ENCODE peak calls at places on chromosomes 7 and 10, in seven cellular contexts. A is thoracic aorta, Z is KG1, V is GF-D8, B is heart left ventricle, S is upper lobe of right lung, Y is amniotic epithelial cell. H is an unnamed sample.
A peak's percentile ranks its signal among the peaks of the same experiment; 100 is the strongest.

GRCh38 chr7:767941-768729 is 41.1 kb upstream of the PRKAR1B start:
- DNase-seq in S (no peak), Y (no peak), A (no peak), Z (no peak), V (no peak), B (no peak), H (no peak)

GRCh38 chr10:132264966-132265877 is 42.5 kb downstream of the STK32C start:
- DNase-seq in Y (no peak), Z (no peak), V (no peak), A (no peak), B (peak; percentile 56), S (no peak), H (no peak)

GRCh38 chr10:132230557-132231210 is 43.9 kb downstream of the DPYSL4 start:
- DNase-seq in A (no peak), Z (no peak), Y (no peak), V (no peak), B (peak; percentile 40), S (no peak), H (no peak)

GRCh38 chr10:71547841-71548493 is 151.2 kb downstream of the CDH23 start:
- DNase-seq in A (no peak), Z (no peak), Y (peak; percentile 17), B (peak; percentile 84), V (no peak), S (peak; percentile 82), H (no peak)

GRCh38 chr7:30472081-30472770 is 6.4 kb downstream of the NOD1 start:
- DNase-seq in Z (no peak), A (no peak), S (no peak), B (no peak), Y (no peak), V (no peak), H (no peak)

GRCh38 chr7:17302575-17303142 is 4.2 kb downstream of the AHR start:
- DNase-seq in A (no peak), S (no peak), Y (no peak), Z (peak; percentile 42), V (no peak), B (no peak), H (no peak)

GRCh38 chr10:98374176-98374969 is 40.6 kb downstream of the PYROXD2 start:
- DNase-seq in A (no peak), B (no peak), V (no peak), Z (no peak), S (no peak), Y (peak; percentile 69), H (no peak)

GRCh38 chr7:101488826-101489572 is 126.3 kb downstream of the COL26A1 start:
- DNase-seq in A (no peak), Z (no peak), Y (no peak), S (no peak), B (no peak), V (no peak), H (no peak)

GRCh38 chr7:151725844-151726770 is 150.8 kb downstream of the PRKAG2 start:
- DNase-seq in S (no peak), Y (peak; percentile 56), A (no peak), V (no peak), B (peak; percentile 52), Z (no peak), H (no peak)

GRCh38 chr7:40502359-40502758 is 367.6 kb downstream of the SUGCT start:
- DNase-seq in B (no peak), A (no peak), Y (no peak), V (no peak), S (no peak), Z (no peak), H (no peak)

GRCh38 chr10:129777687-129778086 is 186.4 kb downstream of the EBF3 start:
- DNase-seq in Z (no peak), Y (no peak), V (no peak), S (peak; percentile 31), B (no peak), A (no peak), H (no peak)

GRCh38 chr7:18352339-18353255 is 143.0 kb upstream of the HDAC9 start:
- DNase-seq in A (no peak), Y (peak; percentile 66), Z (no peak), B (no peak), S (no peak), V (no peak), H (peak; percentile 76)

GRCh38 chr7:121397346-121397745 is 1.2 kb upstream of the FAM3C start:
- DNase-seq in Z (no peak), S (no peak), A (no peak), V (no peak), Y (no peak), B (no peak), H (no peak)

GRCh38 chr7:147245274-147245673 is 1128.7 kb downstream of the CNTNAP2 start:
- DNase-seq in V (no peak), Y (peak; percentile 16), A (no peak), Z (peak; percentile 0), B (no peak), S (no peak), H (no peak)

GRCh38 chr7:92882760-92883159 is 46.4 kb upstream of the CDK6 start:
- DNase-seq in A (no peak), S (no peak), Z (no peak), B (no peak), V (no peak), Y (no peak), H (no peak)

GRCh38 chr7:35252584-35252983 is 1.3 kb downstream of the TBX20 start:
- DNase-seq in B (no peak), Y (peak; percentile 51), S (no peak), V (no peak), A (no peak), Z (no peak), H (no peak)

GRCh38 chr10:79268100-79268670 is 79.1 kb upstream of the PPIF start:
- DNase-seq in S (no peak), B (no peak), V (no peak), A (no peak), Y (peak; percentile 42), Z (no peak), H (no peak)

GRCh38 chr7:92179393-92179924 is 517 bp upstream of the LRRD1 start:
- DNase-seq in A (no peak), V (no peak), Y (no peak), B (no peak), S (no peak), Z (no peak), H (no peak)

GRCh38 chr7:24336461-24336860 is 52.5 kb downstream of the NPY start:
- DNase-seq in S (no peak), Z (no peak), B (no peak), Y (no peak), V (no peak), A (no peak), H (no peak)

GRCh38 chr10:123704076-123704475 is 37.9 kb downstream of the GPR26 start:
- DNase-seq in B (no peak), Z (no peak), V (no peak), S (no peak), Y (no peak), A (no peak), H (no peak)

GRCh38 chr10:88428976-88429375 is 154.1 kb downstream of the RNLS start:
- DNase-seq in V (no peak), Z (no peak), Y (no peak), B (no peak), A (no peak), S (no peak), H (no peak)

GRCh38 chr10:69994262-69994661 is 58.4 kb upstream of the MACROH2A2 start:
- DNase-seq in A (no peak), V (no peak), Y (peak; percentile 63), B (no peak), Z (no peak), S (no peak), H (no peak)

GRCh38 chr10:49082767-49083166 is 32.6 kb downstream of the VSTM4 start:
- DNase-seq in Z (no peak), V (no peak), A (no peak), B (no peak), S (no peak), Y (no peak), H (no peak)

GRCh38 chr7:158585721-158586498 is 1.7 kb downstream of the PTPRN2 start:
- DNase-seq in Z (no peak), Y (no peak), V (no peak), B (no peak), A (no peak), S (no peak), H (no peak)

GRCh38 chr10:31322647-31323046 is 3.6 kb downstream of the ZEB1 start:
- DNase-seq in Z (no peak), S (no peak), A (no peak), B (no peak), V (no peak), Y (no peak), H (no peak)

GRCh38 chr10:87636313-87636915 is 23.3 kb upstream of the PAPSS2 start:
- DNase-seq in Y (no peak), S (no peak), B (no peak), Z (no peak), V (no peak), A (no peak), H (no peak)

GRCh38 chr7:11394438-11394837 is 420.8 kb downstream of the PHF14 start:
- DNase-seq in B (no peak), Y (no peak), V (no peak), Z (no peak), A (no peak), S (no peak), H (no peak)

GRCh38 chr10:132225849-132226205 is 39.1 kb downstream of the DPYSL4 start:
- DNase-seq in A (no peak), Y (no peak), S (no peak), B (peak; percentile 23), Z (no peak), V (no peak), H (no peak)

GRCh38 chr7:17040701-17041100 is 158.9 kb upstream of the AGR3 start:
- DNase-seq in A (no peak), B (no peak), Z (no peak), Y (no peak), V (no peak), S (no peak), H (peak; percentile 28)

GRCh38 chr7:84506151-84506550 is 311.6 kb upstream of the SEMA3A start:
- DNase-seq in Y (peak; percentile 89), B (no peak), Z (no peak), A (no peak), V (no peak), S (no peak), H (no peak)

H was measured in SK-N-MC.